ENCODE peak calls at places on chromosomes 12 and 14, in eight cellular contexts. One of them, this sample, is unnamed. For H3K27me3, the result is how much of the 10 kb centered on the place peaks cover.

GRCh38 chr12:43805857-43806736 is at the start of gene TWF1:
- DNase-seq in left ventricle myocardium inferior: peak
- DNase-seq in cardiac muscle cell: peak
- DNase-seq in CD4-positive, alpha-beta memory T cell: peak
- DNase-seq in endothelial cell of umbilical vein: peak
- DNase-seq in right lobe of liver: peak
- DNase-seq in prostate gland: peak
- DNase-seq in naive thymus-derived CD4-positive, alpha-beta T cell: peak
- DNase-seq in this sample: peak

GRCh38 chr12:108237272-108237671 is 101.8 kb downstream of the CMKLR1 start:
- DNase-seq in left ventricle myocardium inferior: no peak
- DNase-seq in cardiac muscle cell: no peak
- DNase-seq in CD4-positive, alpha-beta memory T cell: no peak
- DNase-seq in endothelial cell of umbilical vein: no peak
- DNase-seq in right lobe of liver: no peak
- DNase-seq in prostate gland: no peak
- DNase-seq in naive thymus-derived CD4-positive, alpha-beta T cell: no peak
- DNase-seq in this sample: no peak

GRCh38 chr14:95078841-95079240 is 78.5 kb downstream of the DICER1 start:
- DNase-seq in left ventricle myocardium inferior: no peak
- DNase-seq in cardiac muscle cell: peak
- DNase-seq in CD4-positive, alpha-beta memory T cell: no peak
- DNase-seq in endothelial cell of umbilical vein: no peak
- DNase-seq in right lobe of liver: no peak
- DNase-seq in prostate gland: no peak
- DNase-seq in naive thymus-derived CD4-positive, alpha-beta T cell: no peak
- DNase-seq in this sample: no peak

GRCh38 chr12:3438401-3438800 is 52.6 kb upstream of the PRMT8 start:
- DNase-seq in left ventricle myocardium inferior: no peak
- DNase-seq in cardiac muscle cell: no peak
- DNase-seq in CD4-positive, alpha-beta memory T cell: no peak
- DNase-seq in endothelial cell of umbilical vein: no peak
- DNase-seq in right lobe of liver: no peak
- DNase-seq in prostate gland: no peak
- DNase-seq in naive thymus-derived CD4-positive, alpha-beta T cell: no peak
- DNase-seq in this sample: no peak

GRCh38 chr12:55827806-55828205 is 1.6 kb downstream of the DNAJC14 start:
- DNase-seq in left ventricle myocardium inferior: no peak
- DNase-seq in cardiac muscle cell: no peak
- DNase-seq in CD4-positive, alpha-beta memory T cell: no peak
- DNase-seq in endothelial cell of umbilical vein: no peak
- DNase-seq in right lobe of liver: no peak
- DNase-seq in prostate gland: no peak
- DNase-seq in naive thymus-derived CD4-positive, alpha-beta T cell: no peak
- DNase-seq in this sample: no peak

GRCh38 chr14:104784846-104785707 is 10.5 kb downstream of the AKT1 start:
- DNase-seq in left ventricle myocardium inferior: no peak
- DNase-seq in cardiac muscle cell: no peak
- DNase-seq in CD4-positive, alpha-beta memory T cell: no peak
- DNase-seq in endothelial cell of umbilical vein: no peak
- DNase-seq in right lobe of liver: no peak
- DNase-seq in prostate gland: no peak
- DNase-seq in naive thymus-derived CD4-positive, alpha-beta T cell: no peak
- DNase-seq in this sample: peak

GRCh38 chr12:57524814-57525614 is 2.4 kb downstream of the MBD6 start:
- DNase-seq in left ventricle myocardium inferior: no peak
- DNase-seq in cardiac muscle cell: no peak
- DNase-seq in CD4-positive, alpha-beta memory T cell: no peak
- DNase-seq in endothelial cell of umbilical vein: no peak
- DNase-seq in right lobe of liver: no peak
- DNase-seq in prostate gland: no peak
- DNase-seq in naive thymus-derived CD4-positive, alpha-beta T cell: no peak
- DNase-seq in this sample: no peak

GRCh38 chr14:70073924-70074566 is 114.7 kb downstream of the SLC8A3 start:
- DNase-seq in left ventricle myocardium inferior: no peak
- DNase-seq in cardiac muscle cell: peak
- DNase-seq in CD4-positive, alpha-beta memory T cell: peak
- DNase-seq in endothelial cell of umbilical vein: peak
- DNase-seq in right lobe of liver: peak
- DNase-seq in prostate gland: peak
- DNase-seq in naive thymus-derived CD4-positive, alpha-beta T cell: peak
- DNase-seq in this sample: peak

GRCh38 chr12:6426882-6427671 is 17.7 kb upstream of the CD27 start:
- DNase-seq in left ventricle myocardium inferior: no peak
- DNase-seq in cardiac muscle cell: no peak
- DNase-seq in CD4-positive, alpha-beta memory T cell: peak
- DNase-seq in endothelial cell of umbilical vein: no peak
- DNase-seq in right lobe of liver: peak
- DNase-seq in prostate gland: no peak
- DNase-seq in naive thymus-derived CD4-positive, alpha-beta T cell: peak
- DNase-seq in this sample: no peak

GRCh38 chr12:49645151-49646039 is 22.0 kb downstream of the PRPF40B start:
- DNase-seq in left ventricle myocardium inferior: no peak
- DNase-seq in cardiac muscle cell: no peak
- DNase-seq in CD4-positive, alpha-beta memory T cell: no peak
- DNase-seq in endothelial cell of umbilical vein: no peak
- DNase-seq in right lobe of liver: no peak
- DNase-seq in prostate gland: no peak
- DNase-seq in naive thymus-derived CD4-positive, alpha-beta T cell: no peak
- DNase-seq in this sample: no peak

GRCh38 chr14:80940146-80940545 is 1.4 kb downstream of the CEP128 start:
- DNase-seq in left ventricle myocardium inferior: no peak
- DNase-seq in cardiac muscle cell: no peak
- DNase-seq in CD4-positive, alpha-beta memory T cell: peak
- DNase-seq in endothelial cell of umbilical vein: no peak
- DNase-seq in right lobe of liver: no peak
- DNase-seq in prostate gland: no peak
- DNase-seq in naive thymus-derived CD4-positive, alpha-beta T cell: no peak
- DNase-seq in this sample: no peak

GRCh38 chr12:95205685-95206084 is 11.6 kb downstream of the FGD6 start:
- DNase-seq in left ventricle myocardium inferior: no peak
- DNase-seq in cardiac muscle cell: peak
- DNase-seq in CD4-positive, alpha-beta memory T cell: no peak
- DNase-seq in endothelial cell of umbilical vein: peak
- DNase-seq in right lobe of liver: no peak
- DNase-seq in prostate gland: peak
- DNase-seq in naive thymus-derived CD4-positive, alpha-beta T cell: no peak
- DNase-seq in this sample: no peak

GRCh38 chr14:85466678-85467077 is 63.3 kb upstream of the FLRT2 start:
- DNase-seq in left ventricle myocardium inferior: no peak
- DNase-seq in cardiac muscle cell: no peak
- DNase-seq in CD4-positive, alpha-beta memory T cell: no peak
- DNase-seq in endothelial cell of umbilical vein: peak
- DNase-seq in right lobe of liver: no peak
- DNase-seq in prostate gland: no peak
- DNase-seq in naive thymus-derived CD4-positive, alpha-beta T cell: no peak
- DNase-seq in this sample: no peak

GRCh38 chr14:76313303-76313702 is 62.6 kb upstream of the ESRRB start:
- DNase-seq in left ventricle myocardium inferior: no peak
- DNase-seq in cardiac muscle cell: no peak
- DNase-seq in CD4-positive, alpha-beta memory T cell: no peak
- DNase-seq in endothelial cell of umbilical vein: no peak
- DNase-seq in right lobe of liver: no peak
- DNase-seq in prostate gland: no peak
- DNase-seq in naive thymus-derived CD4-positive, alpha-beta T cell: no peak
- DNase-seq in this sample: peak

GRCh38 chr14:76307786-76308780 is 67.9 kb upstream of the ESRRB start:
- DNase-seq in left ventricle myocardium inferior: no peak
- DNase-seq in cardiac muscle cell: no peak
- DNase-seq in CD4-positive, alpha-beta memory T cell: no peak
- DNase-seq in endothelial cell of umbilical vein: no peak
- DNase-seq in right lobe of liver: no peak
- DNase-seq in prostate gland: no peak
- DNase-seq in naive thymus-derived CD4-positive, alpha-beta T cell: no peak
- DNase-seq in this sample: no peak

GRCh38 chr14:76312821-76313220 is 63.1 kb upstream of the ESRRB start:
- DNase-seq in left ventricle myocardium inferior: no peak
- DNase-seq in cardiac muscle cell: no peak
- DNase-seq in CD4-positive, alpha-beta memory T cell: no peak
- DNase-seq in endothelial cell of umbilical vein: no peak
- DNase-seq in right lobe of liver: no peak
- DNase-seq in prostate gland: no peak
- DNase-seq in naive thymus-derived CD4-positive, alpha-beta T cell: no peak
- DNase-seq in this sample: peak

GRCh38 chr14:76311410-76311758 is 64.6 kb upstream of the ESRRB start:
- DNase-seq in left ventricle myocardium inferior: no peak
- DNase-seq in cardiac muscle cell: no peak
- DNase-seq in CD4-positive, alpha-beta memory T cell: no peak
- DNase-seq in endothelial cell of umbilical vein: no peak
- DNase-seq in right lobe of liver: no peak
- DNase-seq in prostate gland: no peak
- DNase-seq in naive thymus-derived CD4-positive, alpha-beta T cell: no peak
- DNase-seq in this sample: no peak

GRCh38 chr14:76309572-76310551 is 66.1 kb upstream of the ESRRB start:
- DNase-seq in left ventricle myocardium inferior: peak
- DNase-seq in cardiac muscle cell: peak
- DNase-seq in CD4-positive, alpha-beta memory T cell: no peak
- DNase-seq in endothelial cell of umbilical vein: no peak
- DNase-seq in right lobe of liver: no peak
- DNase-seq in prostate gland: no peak
- DNase-seq in naive thymus-derived CD4-positive, alpha-beta T cell: no peak
- DNase-seq in this sample: no peak
- H3K27me3 ChIP-seq in left ventricle myocardium inferior: under half
- H3K27me3 ChIP-seq in cardiac muscle cell: under half
- H3K27me3 ChIP-seq in CD4-positive, alpha-beta memory T cell: under half
- H3K27me3 ChIP-seq in endothelial cell of umbilical vein: under half
- H3K27me3 ChIP-seq in right lobe of liver: under half
- H3K27me3 ChIP-seq in prostate gland: under half
- H3K27me3 ChIP-seq in naive thymus-derived CD4-positive, alpha-beta T cell: under half
- H3K27me3 ChIP-seq in this sample: under half

GRCh38 chr14:61512508-61512907 is 182.8 kb upstream of the HIF1A start:
- DNase-seq in left ventricle myocardium inferior: no peak
- DNase-seq in cardiac muscle cell: no peak
- DNase-seq in CD4-positive, alpha-beta memory T cell: no peak
- DNase-seq in endothelial cell of umbilical vein: no peak
- DNase-seq in right lobe of liver: no peak
- DNase-seq in prostate gland: no peak
- DNase-seq in naive thymus-derived CD4-positive, alpha-beta T cell: no peak
- DNase-seq in this sample: no peak
- H3K27me3 ChIP-seq in left ventricle myocardium inferior: under half
- H3K27me3 ChIP-seq in cardiac muscle cell: under half
- H3K27me3 ChIP-seq in CD4-positive, alpha-beta memory T cell: under half
- H3K27me3 ChIP-seq in endothelial cell of umbilical vein: under half
- H3K27me3 ChIP-seq in right lobe of liver: under half
- H3K27me3 ChIP-seq in prostate gland: under half
- H3K27me3 ChIP-seq in naive thymus-derived CD4-positive, alpha-beta T cell: under half
- H3K27me3 ChIP-seq in this sample: under half

DNA sequence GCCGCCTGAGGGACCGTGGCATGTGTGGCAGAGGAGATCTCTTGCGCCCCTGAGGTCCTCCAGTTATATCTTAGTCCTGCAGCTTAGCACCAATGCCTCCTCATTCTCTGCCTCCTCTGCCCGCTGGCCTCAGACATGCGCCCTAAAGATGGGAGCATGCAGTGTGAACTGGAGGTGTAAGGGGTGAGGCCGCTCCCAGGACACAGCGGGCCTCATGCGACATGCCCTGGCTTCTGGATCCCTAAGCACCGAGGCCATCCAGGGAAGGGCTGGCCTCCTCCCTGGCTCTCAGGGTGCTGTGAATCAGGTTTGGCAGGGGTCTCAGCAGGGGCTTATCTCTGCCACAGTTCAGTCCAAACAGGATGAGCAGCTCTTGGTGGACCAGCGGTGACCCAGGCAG is 86.9 kb downstream of the CACNA1C start:
- DNase-seq in left ventricle myocardium inferior: no peak
- DNase-seq in cardiac muscle cell: no peak
- DNase-seq in CD4-positive, alpha-beta memory T cell: no peak
- DNase-seq in endothelial cell of umbilical vein: no peak
- DNase-seq in right lobe of liver: no peak
- DNase-seq in prostate gland: no peak
- DNase-seq in naive thymus-derived CD4-positive, alpha-beta T cell: no peak
- DNase-seq in this sample: no peak
- H3K27me3 ChIP-seq in left ventricle myocardium inferior: under half
- H3K27me3 ChIP-seq in cardiac muscle cell: under half
- H3K27me3 ChIP-seq in CD4-positive, alpha-beta memory T cell: under half
- H3K27me3 ChIP-seq in endothelial cell of umbilical vein: under half
- H3K27me3 ChIP-seq in right lobe of liver: under half
- H3K27me3 ChIP-seq in prostate gland: under half
- H3K27me3 ChIP-seq in naive thymus-derived CD4-positive, alpha-beta T cell: under half
- H3K27me3 ChIP-seq in this sample: under half

DNA sequence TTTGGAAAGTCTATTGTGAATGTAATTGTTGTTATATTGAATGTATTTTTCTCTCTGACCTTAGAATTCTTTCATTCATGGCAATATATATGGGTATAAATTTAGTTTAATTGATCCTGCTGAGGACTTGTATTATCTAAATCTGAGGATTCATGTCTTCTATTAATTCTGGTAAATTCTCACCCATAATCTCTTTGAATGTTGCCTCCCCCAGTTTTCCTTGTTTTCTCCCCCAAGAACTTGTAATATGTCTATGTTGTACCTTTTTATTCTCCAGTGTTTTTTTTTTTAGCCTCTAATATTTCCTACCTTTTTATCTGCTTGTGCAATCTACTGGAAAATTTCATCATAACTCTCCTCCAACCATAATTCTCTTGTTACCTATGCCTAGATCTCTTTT is 21.5 kb upstream of the HOXC13 start:
- DNase-seq in left ventricle myocardium inferior: no peak
- DNase-seq in cardiac muscle cell: no peak
- DNase-seq in CD4-positive, alpha-beta memory T cell: no peak
- DNase-seq in endothelial cell of umbilical vein: no peak
- DNase-seq in right lobe of liver: no peak
- DNase-seq in prostate gland: no peak
- DNase-seq in naive thymus-derived CD4-positive, alpha-beta T cell: no peak
- DNase-seq in this sample: no peak
- H3K27me3 ChIP-seq in left ventricle myocardium inferior: half or more
- H3K27me3 ChIP-seq in cardiac muscle cell: half or more
- H3K27me3 ChIP-seq in CD4-positive, alpha-beta memory T cell: under half
- H3K27me3 ChIP-seq in endothelial cell of umbilical vein: under half
- H3K27me3 ChIP-seq in right lobe of liver: under half
- H3K27me3 ChIP-seq in prostate gland: under half
- H3K27me3 ChIP-seq in naive thymus-derived CD4-positive, alpha-beta T cell: under half
- H3K27me3 ChIP-seq in this sample: half or more

DNA sequence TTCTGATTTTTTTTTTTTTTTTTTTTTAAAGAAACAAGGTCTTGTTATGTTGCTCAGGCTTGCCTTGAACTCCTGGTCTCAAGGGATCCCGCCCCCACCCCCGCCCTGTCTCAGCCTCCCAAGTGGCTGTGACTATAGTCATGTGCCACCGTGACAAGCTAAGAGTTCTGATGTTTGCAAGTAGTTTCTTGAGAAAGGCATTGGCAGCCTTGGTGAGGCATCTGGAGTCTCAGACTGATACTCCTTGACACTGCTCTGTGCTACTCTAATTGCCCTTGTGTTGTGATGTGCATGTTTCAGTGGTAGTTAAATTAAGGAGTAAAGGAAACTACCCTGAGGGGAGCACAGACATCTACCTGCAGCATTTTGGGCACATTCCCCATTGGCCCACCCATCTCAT is 46.2 kb upstream of the OR4E1 start:
- DNase-seq in left ventricle myocardium inferior: no peak
- DNase-seq in cardiac muscle cell: no peak
- DNase-seq in CD4-positive, alpha-beta memory T cell: no peak
- DNase-seq in endothelial cell of umbilical vein: no peak
- DNase-seq in right lobe of liver: no peak
- DNase-seq in prostate gland: no peak
- DNase-seq in naive thymus-derived CD4-positive, alpha-beta T cell: no peak
- DNase-seq in this sample: no peak
- H3K27me3 ChIP-seq in left ventricle myocardium inferior: half or more
- H3K27me3 ChIP-seq in cardiac muscle cell: under half
- H3K27me3 ChIP-seq in CD4-positive, alpha-beta memory T cell: under half
- H3K27me3 ChIP-seq in endothelial cell of umbilical vein: under half
- H3K27me3 ChIP-seq in right lobe of liver: under half
- H3K27me3 ChIP-seq in prostate gland: under half
- H3K27me3 ChIP-seq in naive thymus-derived CD4-positive, alpha-beta T cell: under half
- H3K27me3 ChIP-seq in this sample: under half

GRCh38 chr12:53999596-54000104 is 311 bp upstream of the HOXC9 start:
- DNase-seq in left ventricle myocardium inferior: no peak
- DNase-seq in cardiac muscle cell: no peak
- DNase-seq in CD4-positive, alpha-beta memory T cell: no peak
- DNase-seq in endothelial cell of umbilical vein: no peak
- DNase-seq in right lobe of liver: no peak
- DNase-seq in prostate gland: no peak
- DNase-seq in naive thymus-derived CD4-positive, alpha-beta T cell: no peak
- DNase-seq in this sample: peak
- H3K27me3 ChIP-seq in left ventricle myocardium inferior: half or more
- H3K27me3 ChIP-seq in cardiac muscle cell: half or more
- H3K27me3 ChIP-seq in CD4-positive, alpha-beta memory T cell: half or more
- H3K27me3 ChIP-seq in endothelial cell of umbilical vein: half or more
- H3K27me3 ChIP-seq in right lobe of liver: under half
- H3K27me3 ChIP-seq in prostate gland: half or more
- H3K27me3 ChIP-seq in naive thymus-derived CD4-positive, alpha-beta T cell: half or more
- H3K27me3 ChIP-seq in this sample: half or more

This sample was measured in upper lobe of right lung.